ENCODE peak calls at places on chromosomes 1 and 21, in five cellular contexts. C, P, G, W and N are unnamed samples.

GRCh38 chr1:51268675-51269033 is 32.6 kb downstream of the RNF11 start:
- ATAC-seq in C (no peak), P (no peak), G (no peak), W (no peak), N (no peak)

GRCh38 chr1:94456736-94457135 is 38.5 kb downstream of the ABCD3 start:
- ATAC-seq in C (no peak), P (no peak), G (no peak), W (no peak), N (no peak)

GRCh38 chr1:91697322-91698260 is 188.4 kb downstream of the TGFBR3 start:
- ATAC-seq in C (no peak), P (peak; percentile 94), G (no peak), W (no peak), N (no peak)

GRCh38 chr1:184044603-184045376 is 6.7 kb upstream of the TSEN15 start:
- ATAC-seq in C (no peak), P (no peak), G (no peak), W (no peak), N (no peak)

GRCh38 chr1:225877570-225877969 is 4.6 kb downstream of the TMEM63A start:
- ATAC-seq in C (no peak), P (no peak), G (no peak), W (no peak), N (peak; percentile 26)

GRCh38 chr1:36239941-36240637 is 15.8 kb downstream of the THRAP3 start:
- ATAC-seq in C (peak; percentile 59), P (no peak), G (no peak), W (peak; percentile 68), N (peak; percentile 72)

GRCh38 chr1:168864266-168864665 is 135.3 kb upstream of the DPT start:
- ATAC-seq in C (no peak), P (no peak), G (no peak), W (no peak), N (no peak)

GRCh38 chr1:116817582-116818064 is 63.4 kb downstream of the CD2 start:
- ATAC-seq in C (peak; percentile 72), P (peak; percentile 70), G (peak; percentile 45), W (peak; percentile 81), N (no peak)

GRCh38 chr1:81712425-81712824 is 88.3 kb upstream of the ADGRL2 start:
- ATAC-seq in C (no peak), P (no peak), G (no peak), W (no peak), N (no peak)

GRCh38 chr1:223141021-223141420 is 2.0 kb downstream of the TLR5 start:
- ATAC-seq in C (no peak), P (no peak), G (no peak), W (no peak), N (no peak)

GRCh38 chr1:164733070-164733469 is 174.1 kb downstream of the PBX1 start:
- ATAC-seq in C (no peak), P (no peak), G (no peak), W (no peak), N (no peak)

GRCh38 chr1:26754086-26754874 is 33.5 kb upstream of the PIGV start:
- ATAC-seq in C (no peak), P (no peak), G (no peak), W (no peak), N (no peak)

GRCh38 chr1:209370616-209371015 is 212.9 kb upstream of the CAMK1G start:
- ATAC-seq in C (no peak), P (no peak), G (no peak), W (no peak), N (no peak)

GRCh38 chr1:246527402-246528088 is 20.5 kb upstream of the SMYD3 start:
- ATAC-seq in C (peak; percentile 35), P (no peak), G (no peak), W (peak; percentile 24), N (no peak)

GRCh38 chr1:119008483-119009299 is 20.5 kb upstream of the TBX15 start:
- ATAC-seq in C (peak; percentile 12), P (peak; percentile 39), G (no peak), W (peak; percentile 87), N (peak; percentile 53)

GRCh38 chr1:184504695-184505338 is 118.0 kb downstream of the C1orf21 start:
- ATAC-seq in C (no peak), P (no peak), G (no peak), W (no peak), N (no peak)

GRCh38 chr1:26098602-26099001 is 13.0 kb upstream of the PDIK1L start:
- ATAC-seq in C (no peak), P (no peak), G (no peak), W (no peak), N (no peak)

GRCh38 chr1:89475269-89475668 is 49.4 kb upstream of the LRRC8B start:
- ATAC-seq in C (no peak), P (no peak), G (no peak), W (no peak), N (no peak)

GRCh38 chr21:33844104-33844889 is 71.3 kb downstream of the ATP5PO start:
- ATAC-seq in C (no peak), P (no peak), G (no peak), W (peak; percentile 16), N (no peak)

GRCh38 chr1:226128487-226129075 is 58.0 kb downstream of the ACBD3 start:
- ATAC-seq in C (peak; percentile 78), P (no peak), G (no peak), W (peak; percentile 56), N (no peak)

GRCh38 chr1:6179564-6180175 is 451 bp downstream of the CHD5 start:
- ATAC-seq in C (no peak), P (no peak), G (no peak), W (no peak), N (peak; percentile 20)

GRCh38 chr1:66542811-66543767 is 9.1 kb downstream of the SGIP1 start:
- ATAC-seq in C (peak; percentile 73), P (no peak), G (no peak), W (peak; percentile 89), N (peak; percentile 77)

GRCh38 chr1:28141685-28142084 is 34.8 kb downstream of the PTAFR start:
- ATAC-seq in C (no peak), P (no peak), G (no peak), W (no peak), N (no peak)

GRCh38 chr1:237205400-237206064 is 163.5 kb downstream of the RYR2 start:
- ATAC-seq in C (peak; percentile 81), P (no peak), G (no peak), W (peak; percentile 76), N (no peak)

GRCh38 chr1:178498896-178499675 is 2.3 kb upstream of the CLEC20A start:
- ATAC-seq in C (no peak), P (no peak), G (no peak), W (no peak), N (no peak)

GRCh38 chr1:244835276-244836134 is at the start of gene COX20:
- ATAC-seq in C (peak; percentile 94), P (peak; percentile 68), G (peak; percentile 69), W (peak; percentile 86), N (peak; percentile 90)

GRCh38 chr1:167627865-167628641 is 2.0 kb upstream of the RCSD1 start:
- ATAC-seq in C (peak; percentile 66), P (peak; percentile 70), G (peak; percentile 64), W (peak; percentile 8), N (no peak)

GRCh38 chr1:89918794-89919155 is 76.1 kb upstream of the ZNF326 start:
- ATAC-seq in C (no peak), P (no peak), G (no peak), W (peak; percentile 56), N (no peak)

GRCh38 chr1:3403388-3404179 is 50.9 kb upstream of the ARHGEF16 start:
- ATAC-seq in C (no peak), P (no peak), G (no peak), W (no peak), N (no peak)
- TF ChIP-seq CTCF in C (no peak), P (peak; percentile 38), G (no peak), W (no peak), N (no peak)

GRCh38 chr1:235597867-235598553 is 51.6 kb downstream of the GNG4 start:
- ATAC-seq in C (peak; percentile 12), P (peak; percentile 28), G (no peak), W (no peak), N (no peak)
- TF ChIP-seq CTCF in C (peak; percentile 3), P (peak; percentile 51), G (no peak), W (peak; percentile 13), N (no peak)

GRCh38 chr1:220918285-220918951 is 39.2 kb downstream of the HLX start:
- ATAC-seq in C (no peak), P (no peak), G (no peak), W (no peak), N (no peak)
- TF ChIP-seq CTCF in C (no peak), P (no peak), G (no peak), W (no peak), N (no peak)

GRCh38 chr1:182771187-182771984 is 18.2 kb upstream of the NPL start:
- ATAC-seq in C (no peak), P (no peak), G (no peak), W (no peak), N (no peak)
- TF ChIP-seq CTCF in C (no peak), P (no peak), G (no peak), W (no peak), N (no peak)

GRCh38 chr1:172582889-172583288 is 49.9 kb downstream of the SUCO start:
- ATAC-seq in C (no peak), P (no peak), G (no peak), W (no peak), N (no peak)
- TF ChIP-seq CTCF in C (no peak), P (peak; percentile 37), G (no peak), W (no peak), N (no peak)

GRCh38 chr1:99814373-99814900 is 35.7 kb upstream of the AGL start:
- ATAC-seq in C (no peak), P (no peak), G (no peak), W (no peak), N (no peak)

GRCh38 chr1:99811075-99811474 is 39.1 kb upstream of the AGL start:
- ATAC-seq in C (no peak), P (no peak), G (no peak), W (no peak), N (no peak)

GRCh38 chr1:99806882-99807281 is 40.4 kb upstream of the FRRS1 start:
- ATAC-seq in C (no peak), P (no peak), G (no peak), W (no peak), N (no peak)

GRCh38 chr1:99811747-99812146 is 38.4 kb upstream of the AGL start:
- ATAC-seq in C (no peak), P (no peak), G (no peak), W (no peak), N (no peak)

DNA sequence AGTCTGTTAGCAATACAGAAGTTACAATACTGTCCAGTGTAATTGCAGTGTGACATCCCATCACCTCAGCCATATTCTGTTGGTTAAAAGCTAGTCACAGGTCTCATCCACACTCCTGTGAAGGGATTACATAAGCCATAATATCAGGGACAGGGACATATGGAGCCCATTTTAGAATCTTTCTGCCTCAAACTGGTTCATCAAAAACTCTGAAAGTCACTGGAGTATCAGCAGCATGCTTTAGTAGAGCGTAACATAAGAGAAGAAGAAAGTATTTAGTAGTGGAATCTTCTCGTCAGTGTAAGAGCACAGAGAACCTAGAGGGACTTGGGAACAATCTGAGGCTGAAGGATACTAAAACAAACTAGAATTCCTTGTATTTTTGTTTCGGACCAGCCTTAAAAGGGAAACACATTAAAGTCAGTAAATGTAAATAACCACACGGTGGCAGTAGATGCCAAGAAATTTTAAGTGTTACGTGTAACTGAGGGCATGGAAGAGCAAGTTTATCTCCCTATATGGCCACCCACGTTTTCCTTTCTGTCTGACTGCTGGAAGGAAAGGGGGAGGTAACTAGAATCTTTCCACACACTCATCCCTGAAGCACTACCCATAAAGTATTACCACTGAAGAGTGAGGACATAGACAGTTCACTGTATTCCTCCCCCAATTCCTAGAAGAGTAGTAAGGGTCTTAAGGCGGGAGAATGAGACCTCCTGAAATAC is 41.6 kb upstream of the AGL start:
- ATAC-seq in C (peak; percentile 83), P (peak; percentile 92), G (peak; percentile 56), W (peak; percentile 97), N (peak; percentile 94)
- TF ChIP-seq CTCF in C (peak; percentile 47), P (peak; percentile 79), G (peak; percentile 85), W (peak; percentile 60), N (peak; percentile 83)